ENCODE peak calls at places on chromosomes 4 and X, in ten cellular contexts. E, G, V, X, C, K, M, Z, F and T are unnamed samples.

GRCh38 chrX:21840199-21840557 is 761 bp downstream of the MBTPS2 start:
- DNase-seq in E (no peak), G (no peak), V (no peak), X (no peak), C (no peak), K (no peak), M (no peak), Z (no peak), F (peak), T (no peak)

GRCh38 chr4:33715996-33716395 is 2528.3 kb downstream of the ARAP2 start:
- DNase-seq in E (peak), G (no peak), V (no peak), X (no peak), C (no peak), K (no peak), M (no peak), Z (peak), F (no peak), T (no peak)

GRCh38 chr4:82044141-82044993 is 329.4 kb downstream of the HNRNPD start:
- DNase-seq in E (no peak), G (peak), V (peak), X (no peak), C (peak), K (peak), M (peak), Z (no peak), F (peak), T (no peak)

GRCh38 chr4:181319629-181320028 is 923.6 kb upstream of the TENM3 start:
- DNase-seq in E (no peak), G (no peak), V (no peak), X (no peak), C (no peak), K (peak), M (no peak), Z (no peak), F (no peak), T (no peak)

GRCh38 chrX:130575831-130576404 is 174.1 kb downstream of the RBMX2 start:
- DNase-seq in E (no peak), G (peak), V (peak), X (peak), C (peak), K (peak), M (peak), Z (peak), F (peak), T (no peak)

GRCh38 chr4:53376900-53377299 is 541 bp upstream of the FIP1L1 start:
- DNase-seq in E (no peak), G (no peak), V (no peak), X (no peak), C (no peak), K (no peak), M (no peak), Z (no peak), F (peak), T (no peak)

GRCh38 chrX:53558646-53559045 is 124.5 kb upstream of the HSD17B10 start:
- DNase-seq in E (no peak), G (no peak), V (no peak), X (no peak), C (no peak), K (no peak), M (no peak), Z (no peak), F (no peak), T (no peak)

GRCh38 chr4:112973897-112974296 is 75.6 kb upstream of the ANK2 start:
- DNase-seq in E (no peak), G (no peak), V (no peak), X (no peak), C (no peak), K (peak), M (no peak), Z (no peak), F (no peak), T (no peak)

GRCh38 chrX:153400146-153401132 is 711 bp downstream of the PNMA6E start:
- DNase-seq in E (no peak), G (no peak), V (peak), X (peak), C (no peak), K (peak), M (no peak), Z (peak), F (peak), T (peak)

GRCh38 chr4:179698321-179698720 is 2256.1 kb upstream of the AGA start:
- DNase-seq in E (no peak), G (no peak), V (no peak), X (no peak), C (no peak), K (no peak), M (no peak), Z (no peak), F (no peak), T (no peak)

GRCh38 chrX:3262906-3263305 is 83.5 kb downstream of the MXRA5 start:
- DNase-seq in E (peak), G (peak), V (no peak), X (no peak), C (no peak), K (no peak), M (no peak), Z (no peak), F (no peak), T (no peak)

GRCh38 chrX:124332481-124333424 is at the start of gene TEX13D:
- DNase-seq in E (no peak), G (no peak), V (no peak), X (no peak), C (no peak), K (no peak), M (no peak), Z (no peak), F (no peak), T (no peak)

GRCh38 chr4:76549765-76550164 is 114.7 kb downstream of the SHROOM3 start:
- DNase-seq in E (no peak), G (no peak), V (no peak), X (no peak), C (no peak), K (no peak), M (no peak), Z (no peak), F (no peak), T (no peak)

GRCh38 chrX:79623098-79623762 is 256.1 kb upstream of the ITM2A start:
- DNase-seq in E (no peak), G (no peak), V (no peak), X (no peak), C (no peak), K (no peak), M (no peak), Z (no peak), F (no peak), T (no peak)